ENCODE peak calls at places on chromosomes 2 and 18, in six cellular contexts. Y, A, M, Z, L and J are unnamed samples.

GRCh38 chr2:88038263-88039105 is 17.1 kb downstream of the KRCC1 start:
- DNase-seq in Y (peak; percentile 95), A (peak; percentile 92), M (no peak), Z (peak; percentile 74), L (peak; percentile 94), J (no peak)

GRCh38 chr2:39437522-39438296 is 624 bp upstream of the MAP4K3 start:
- DNase-seq in Y (peak; percentile 38), A (no peak), M (peak; percentile 70), Z (peak; percentile 36), L (no peak), J (no peak)

GRCh38 chr18:57787068-57787682 is 15.9 kb downstream of the ATP8B1 start:
- DNase-seq in Y (no peak), A (no peak), M (no peak), Z (no peak), L (no peak), J (no peak)

GRCh38 chr18:35193313-35193712 is 47.5 kb upstream of the ZNF397 start:
- DNase-seq in Y (no peak), A (no peak), M (no peak), Z (no peak), L (no peak), J (no peak)

GRCh38 chr2:1731963-1732768 is 12.1 kb downstream of the PXDN start:
- DNase-seq in Y (no peak), A (peak; percentile 83), M (peak; percentile 87), Z (peak; percentile 97), L (no peak), J (peak; percentile 72)

GRCh38 chr2:61520261-61520660 is 17.9 kb downstream of the XPO1 start:
- DNase-seq in Y (no peak), A (no peak), M (no peak), Z (no peak), L (no peak), J (no peak)

GRCh38 chr18:52312321-52312720 is 27.7 kb upstream of the DCC start:
- DNase-seq in Y (peak; percentile 73), A (no peak), M (no peak), Z (no peak), L (no peak), J (no peak)

GRCh38 chr2:218745559-218746469 is 35.2 kb downstream of the TTLL4 start:
- DNase-seq in Y (peak; percentile 55), A (no peak), M (peak; percentile 75), Z (peak; percentile 66), L (no peak), J (no peak)

GRCh38 chr2:218958276-218958675 is 1.2 kb upstream of the CDK5R2 start:
- DNase-seq in Y (no peak), A (no peak), M (no peak), Z (no peak), L (no peak), J (no peak)

GRCh38 chr18:11125372-11126315 is 23.7 kb downstream of the PIEZO2 start:
- DNase-seq in Y (no peak), A (no peak), M (no peak), Z (no peak), L (no peak), J (no peak)

GRCh38 chr2:239735829-239736357 is 289.2 kb downstream of the NDUFA10 start:
- DNase-seq in Y (no peak), A (no peak), M (no peak), Z (no peak), L (no peak), J (no peak)